ENCODE peak calls at places on chromosomes 6 and 20, in eight cellular contexts. D is ovary; W is pancreas; Y is right lobe of liver; H is CD8-positive, alpha-beta memory T cell; Q is heart right ventricle; B is brain microvascular endothelial cell; E is endothelial cell of umbilical vein. L is an unnamed sample. For H3K36me3 and H3K27me3, the result is how much of the 10 kb centered on the place peaks cover.

GRCh38 chr6:147624946-147625515 is 116.5 kb downstream of the SAMD5 start:
- DNase-seq in D (no peak), W (no peak), Y (no peak), H (no peak), Q (no peak), B (no peak), E (no peak), L (no peak)

GRCh38 chr6:17429381-17430061 is 36.1 kb downstream of the CAP2 start:
- DNase-seq in D (no peak), W (peak), Y (no peak), H (no peak), Q (no peak), B (no peak), E (no peak), L (no peak)

GRCh38 chr6:70651326-70651905 is 16.3 kb upstream of the SMAP1 start:
- DNase-seq in D (no peak), W (no peak), Y (no peak), H (peak), Q (no peak), B (no peak), E (no peak), L (no peak)

GRCh38 chr6:122323361-122323760 is 76.1 kb upstream of the HSF2 start:
- DNase-seq in D (no peak), W (no peak), Y (no peak), H (no peak), Q (no peak), B (peak), E (no peak), L (no peak)

GRCh38 chr20:44561876-44562275 is 20.5 kb upstream of the PKIG start:
- DNase-seq in D (no peak), W (no peak), Y (no peak), H (no peak), Q (no peak), B (no peak), E (no peak), L (no peak)

GRCh38 chr6:74510878-74511277 is 695.0 kb downstream of the COL12A1 start:
- DNase-seq in D (no peak), W (no peak), Y (no peak), H (no peak), Q (no peak), B (peak), E (no peak), L (no peak)

GRCh38 chr6:40585661-40586269 is 1.4 kb downstream of the LRFN2 start:
- DNase-seq in D (no peak), W (no peak), Y (no peak), H (no peak), Q (no peak), B (no peak), E (no peak), L (no peak)

GRCh38 chr6:28139860-28140500 is 1.7 kb upstream of the ZKSCAN8 start:
- DNase-seq in D (no peak), W (no peak), Y (peak), H (no peak), Q (no peak), B (no peak), E (no peak), L (no peak)

GRCh38 chr6:37433657-37434271 is 743 bp downstream of the CMTR1 start:
- DNase-seq in D (no peak), W (no peak), Y (no peak), H (peak), Q (no peak), B (peak), E (no peak), L (no peak)

GRCh38 chr20:22942742-22943141 is 92.4 kb upstream of the SSTR4 start:
- DNase-seq in D (no peak), W (no peak), Y (no peak), H (no peak), Q (no peak), B (no peak), E (no peak), L (no peak)

GRCh38 chr6:170523256-170524187 is 29.6 kb downstream of the PSMB1 start:
- DNase-seq in D (no peak), W (no peak), Y (no peak), H (no peak), Q (no peak), B (no peak), E (peak), L (no peak)

GRCh38 chr6:139475231-139475630 is 100.8 kb upstream of the CITED2 start:
- DNase-seq in D (no peak), W (no peak), Y (no peak), H (no peak), Q (no peak), B (no peak), E (no peak), L (no peak)

GRCh38 chr6:47165918-47166317 is 123.8 kb upstream of the ADGRF1 start:
- DNase-seq in D (no peak), W (no peak), Y (no peak), H (no peak), Q (no peak), B (peak), E (no peak), L (no peak)

GRCh38 chr6:111030008-111031006 is 48.5 kb downstream of the RPF2 start:
- DNase-seq in D (no peak), W (no peak), Y (peak), H (no peak), Q (peak), B (no peak), E (no peak), L (no peak)

GRCh38 chr6:15444881-15445280 is 199.0 kb downstream of the JARID2 start:
- DNase-seq in D (no peak), W (no peak), Y (no peak), H (no peak), Q (no peak), B (no peak), E (no peak), L (no peak)

GRCh38 chr6:27474672-27475071 is 1.8 kb upstream of the ZNF184 start:
- DNase-seq in D (no peak), W (no peak), Y (no peak), H (no peak), Q (no peak), B (no peak), E (no peak), L (no peak)

GRCh38 chr20:401682-402495 is 6.2 kb upstream of the RBCK1 start:
- DNase-seq in D (no peak), W (no peak), Y (no peak), H (no peak), Q (no peak), B (no peak), E (no peak), L (peak)

GRCh38 chr20:56428881-56429280 is 16.8 kb downstream of the CASS4 start:
- DNase-seq in D (no peak), W (no peak), Y (no peak), H (no peak), Q (no peak), B (no peak), E (no peak), L (no peak)

GRCh38 chr20:20567712-20568111 is 144.7 kb downstream of the RALGAPA2 start:
- DNase-seq in D (no peak), W (no peak), Y (no peak), H (no peak), Q (no peak), B (no peak), E (no peak), L (no peak)
- H3K36me3 ChIP-seq in D (under half), W (under half), Y (under half), H (under half), Q (under half), B (under half), E (under half), L (under half)

GRCh38 chr20:63706027-63706695 is 1.6 kb downstream of the ARFRP1 start:
- DNase-seq in D (no peak), W (no peak), Y (no peak), H (no peak), Q (no peak), B (no peak), E (no peak), L (no peak)
- H3K4me3 ChIP-seq in D (peak), W (peak), Y (peak), H (peak), Q (peak), B (peak), E (no peak), L (peak)

GRCh38 chr6:123806561-123806960 is 2.9 kb downstream of the NKAIN2 start:
- DNase-seq in D (no peak), W (no peak), Y (no peak), H (no peak), Q (no peak), B (no peak), E (no peak), L (no peak)

GRCh38 chr6:123804771-123805540 is 1.3 kb downstream of the NKAIN2 start:
- DNase-seq in D (no peak), W (no peak), Y (no peak), H (no peak), Q (no peak), B (no peak), E (no peak), L (no peak)

GRCh38 chr6:123803862-123804681 is at the start of gene NKAIN2:
- DNase-seq in D (no peak), W (peak), Y (peak), H (no peak), Q (peak), B (no peak), E (peak), L (no peak)

GRCh38 chr6:123803456-123803861 is 206 bp upstream of the NKAIN2 start:
- DNase-seq in D (no peak), W (no peak), Y (no peak), H (no peak), Q (no peak), B (no peak), E (no peak), L (no peak)

DNA sequence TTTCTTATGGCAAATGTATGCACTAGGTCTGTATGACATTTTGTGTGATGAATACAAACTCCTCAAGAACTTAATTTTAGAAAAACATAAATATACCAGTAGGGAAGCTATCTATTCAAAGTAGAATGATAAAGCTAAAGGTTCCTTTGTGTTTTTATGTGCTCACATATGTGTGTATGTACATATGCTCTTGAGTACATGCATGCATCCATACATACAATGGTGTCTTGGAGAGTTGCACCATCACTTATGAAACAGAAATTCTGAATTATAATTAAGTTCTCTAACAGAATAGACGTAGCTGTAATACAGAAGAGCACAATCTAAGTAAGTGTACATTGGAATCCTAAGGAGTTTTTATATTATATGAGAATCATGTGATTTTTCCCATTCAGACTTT is 2.3 kb downstream of the NKAIN2 start:
- DNase-seq in D (no peak), W (no peak), Y (no peak), H (no peak), Q (no peak), B (no peak), E (no peak), L (no peak)
- H3K27me3 ChIP-seq in D (under half), W (half or more), Y (under half), H (under half), Q (half or more), B (under half), E (under half), L (under half)

DNA sequence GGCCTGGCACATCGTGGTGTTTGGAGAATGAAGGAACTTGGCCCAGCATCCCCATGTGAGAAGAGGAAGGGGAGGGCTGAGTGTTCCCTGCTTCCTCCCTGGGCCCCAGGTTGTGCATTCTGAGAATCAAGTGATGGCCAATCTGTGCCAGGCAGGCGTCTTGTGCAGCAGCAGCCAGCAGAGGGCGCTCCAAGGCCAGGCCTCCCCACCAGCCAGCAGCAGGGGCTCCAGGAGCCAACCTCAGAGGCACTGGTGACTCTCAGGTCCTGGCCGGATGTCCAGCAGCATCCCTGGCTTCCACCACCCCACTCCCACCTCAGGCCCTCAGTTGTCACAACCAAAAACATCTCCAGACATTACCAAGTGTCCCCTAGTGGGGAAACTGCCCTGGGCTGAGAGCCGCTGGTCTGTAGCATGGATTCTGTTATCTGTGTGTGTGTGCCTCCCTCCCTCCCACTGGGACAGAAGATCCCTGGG is 192.0 kb downstream of the PREX1 start:
- DNase-seq in D (no peak), W (no peak), Y (peak), H (peak), Q (peak), B (peak), E (peak), L (no peak)
- H3K36me3 ChIP-seq in D (under half), W (under half), Y (under half), H (half or more), Q (under half), B (under half), E (under half), L (under half)

GRCh38 chr20:53736122-53736756 is 142.6 kb upstream of the ZNF217 start:
- DNase-seq in D (no peak), W (no peak), Y (no peak), H (no peak), Q (no peak), B (no peak), E (no peak), L (no peak)
- H3K4me3 ChIP-seq in D (no peak), W (peak), Y (no peak), H (no peak), Q (no peak), B (no peak), E (no peak), L (no peak)

GRCh38 chr6:127951172-127951995 is 50.5 kb upstream of the THEMIS start:
- DNase-seq in D (no peak), W (no peak), Y (no peak), H (no peak), Q (no peak), B (no peak), E (no peak), L (no peak)
- H3K27me3 ChIP-seq in D (under half), W (under half), Y (under half), H (under half), Q (under half), B (under half), E (under half), L (under half)